ENCODE peak calls at places on chromosomes 1 and 21, in eight cellular contexts. C is CD8-positive, alpha-beta T cell; H is activated CD8-positive, alpha-beta T cell treated with anti-CD3 and anti-CD28 coated beads for 36 hours; Q is lower lobe of right lung; R is AG04449; V is AG10803; K is suprapubic skin; T is activated B cell treated with CpG ODN at 0.5 μM for 24 hours. W is an unnamed sample.
A peak's percentile ranks its signal among the peaks of the same experiment; 100 is the strongest.

GRCh38 chr1:79198841-79199240 is 192.3 kb upstream of the ADGRL4 start:
- DNase-seq in K (no peak), V (peak; percentile 44), R (no peak), C (no peak), T (no peak), Q (no peak), H (no peak), W (no peak)

GRCh38 chr1:236844499-236845271 is 49.6 kb downstream of the MTR start:
- DNase-seq in C (no peak), V (peak; percentile 62), T (no peak), H (no peak), Q (no peak), K (no peak), R (peak; percentile 40), W (no peak)

GRCh38 chr1:57060451-57060850 is 94.6 kb upstream of the C8B start:
- DNase-seq in R (no peak), K (no peak), T (no peak), V (no peak), Q (no peak), C (no peak), H (no peak), W (no peak)

GRCh38 chr1:189899686-189900495 is 577.8 kb downstream of the BRINP3 start:
- DNase-seq in K (no peak), T (no peak), H (no peak), R (no peak), C (no peak), V (no peak), Q (no peak), W (no peak)

GRCh38 chr1:240683576-240683975 is 71.6 kb upstream of the GREM2 start:
- DNase-seq in K (peak; percentile 74), T (no peak), C (no peak), H (no peak), Q (no peak), R (no peak), V (peak; percentile 98), W (no peak)

GRCh38 chr1:156896490-156897033 is 3.0 kb downstream of the PEAR1 start:
- DNase-seq in H (no peak), Q (peak; percentile 45), T (no peak), R (peak; percentile 72), K (no peak), C (no peak), V (peak; percentile 94), W (peak; percentile 86)

GRCh38 chr1:14946567-14947285 is 206.8 kb upstream of the TMEM51 start:
- DNase-seq in Q (no peak), R (no peak), V (peak; percentile 84), K (no peak), H (no peak), C (no peak), T (no peak), W (no peak)

GRCh38 chr1:11289064-11289463 is 16.1 kb downstream of the UBIAD1 start:
- DNase-seq in C (no peak), Q (no peak), H (no peak), V (no peak), R (no peak), T (no peak), K (no peak), W (no peak)

GRCh38 chr1:20400341-20401177 is 85.5 kb downstream of the CAMK2N1 start:
- DNase-seq in C (no peak), Q (no peak), R (no peak), H (no peak), V (peak; percentile 20), T (no peak), K (no peak), W (peak; percentile 75)

GRCh38 chr1:221543529-221544120 is 198.3 kb downstream of the DUSP10 start:
- DNase-seq in C (no peak), K (no peak), R (no peak), V (peak; percentile 53), Q (no peak), H (no peak), T (no peak), W (no peak)

DNA sequence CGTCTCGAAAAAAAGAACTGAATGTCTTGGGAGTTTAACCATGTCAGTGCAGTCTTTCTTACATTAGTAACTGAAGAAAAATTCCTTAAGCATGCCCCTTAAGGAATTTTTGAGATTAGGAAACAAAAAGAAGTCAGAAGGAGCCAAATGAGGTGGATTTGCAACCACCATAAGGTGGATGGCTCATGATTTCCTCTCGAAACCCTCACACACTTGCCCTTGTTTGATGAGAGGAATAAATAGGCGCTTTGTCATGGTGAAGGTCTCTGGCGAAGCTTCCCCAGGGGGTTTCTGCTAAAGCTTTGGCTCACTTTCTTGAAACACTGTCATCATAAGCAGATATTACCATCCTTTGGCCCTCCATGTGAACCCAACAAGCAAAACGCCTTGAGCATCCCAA is 68.2 kb downstream of the POFUT2 start:
- DNase-seq in R (no peak), H (no peak), V (peak; percentile 21), T (no peak), C (no peak), Q (no peak), K (no peak), W (no peak)
- TF ChIP-seq CTCF in R (no peak), H (no peak), V (no peak), T (no peak), C (no peak), Q (no peak), K (no peak), W (no peak)

GRCh38 chr1:26539722-26540121 is 10.2 kb downstream of the RPS6KA1 start:
- DNase-seq in K (no peak), T (no peak), H (no peak), R (no peak), V (no peak), C (no peak), Q (no peak), W (no peak)

GRCh38 chr1:26536081-26536480 is 6.5 kb downstream of the RPS6KA1 start:
- DNase-seq in Q (no peak), T (no peak), V (no peak), K (no peak), H (no peak), C (no peak), R (no peak), W (no peak)

GRCh38 chr1:26536521-26536920 is 7.0 kb downstream of the RPS6KA1 start:
- DNase-seq in H (no peak), R (no peak), V (no peak), K (no peak), C (no peak), Q (no peak), T (no peak), W (no peak)

GRCh38 chr1:26538480-26539412 is 9.2 kb downstream of the RPS6KA1 start:
- DNase-seq in R (no peak), K (no peak), C (no peak), V (peak; percentile 29), Q (peak; percentile 73), T (no peak), H (peak; percentile 73), W (no peak)

GRCh38 chr1:26537951-26538352 is 8.4 kb downstream of the RPS6KA1 start:
- DNase-seq in V (peak; percentile 9), C (no peak), T (no peak), H (peak; percentile 33), K (no peak), Q (peak; percentile 63), R (no peak), W (no peak)
- TF ChIP-seq CTCF in V (peak; percentile 27), C (no peak), T (no peak), H (no peak), K (no peak), Q (no peak), R (peak; percentile 40), W (peak; percentile 49)

GRCh38 chr1:1401457-1402010 is 2.4 kb upstream of the CCNL2 start:
- DNase-seq in R (no peak), C (no peak), H (no peak), T (no peak), V (no peak), K (no peak), Q (no peak), W (no peak)

GRCh38 chr1:1403543-1404112 is 3.5 kb downstream of the MRPL20 start:
- DNase-seq in H (no peak), C (no peak), T (no peak), Q (no peak), V (no peak), K (no peak), R (no peak), W (no peak)

GRCh38 chr1:1400576-1401456 is 1.7 kb upstream of the CCNL2 start:
- DNase-seq in H (no peak), K (no peak), R (no peak), C (no peak), T (no peak), Q (no peak), V (peak; percentile 13), W (peak; percentile 83)

GRCh38 chr1:1399870-1400575 is 888 bp upstream of the CCNL2 start:
- DNase-seq in C (no peak), T (no peak), K (no peak), V (peak; percentile 20), Q (no peak), R (no peak), H (peak; percentile 31), W (peak; percentile 87)

DNA sequence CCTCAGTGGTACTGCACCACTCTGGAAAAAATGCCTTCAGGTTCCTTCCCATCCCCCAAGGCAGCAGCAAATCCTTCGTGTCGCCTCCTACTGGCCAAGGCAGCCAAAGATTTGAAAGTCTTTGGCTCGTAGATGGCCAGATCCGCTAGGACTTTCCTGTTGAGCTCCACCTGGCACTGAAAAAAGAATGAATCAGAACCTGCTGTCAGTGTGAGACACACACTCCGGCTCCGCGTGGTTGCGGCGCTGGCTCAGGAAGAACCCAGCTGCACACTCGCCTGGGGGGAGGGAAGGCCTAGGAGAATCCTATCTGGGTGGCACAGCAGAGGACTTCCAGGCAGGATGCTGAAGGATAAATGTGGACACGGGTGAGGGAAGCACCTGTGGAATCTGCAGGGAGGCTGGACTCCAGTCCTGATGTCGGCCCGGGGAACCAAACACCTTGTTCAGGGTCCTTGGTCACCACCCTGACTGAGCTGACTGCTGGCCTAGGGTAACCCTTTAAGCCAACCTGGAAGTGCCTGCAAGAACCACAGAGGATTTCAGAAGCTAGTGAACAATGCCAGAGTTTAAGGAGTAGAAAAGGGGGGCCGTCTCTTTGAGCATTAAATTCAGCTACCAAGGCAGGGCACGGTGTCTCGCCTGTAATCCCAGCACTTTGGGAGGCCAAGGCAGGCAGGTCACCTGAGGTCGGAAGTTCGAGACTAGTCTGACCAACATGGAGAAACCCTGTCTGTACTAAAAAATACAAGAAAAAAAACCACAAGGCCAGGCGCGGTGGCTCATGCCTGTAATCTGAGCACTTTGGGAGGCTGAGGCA is 3.2 kb upstream of the CCNL2 start:
- DNase-seq in V (peak; percentile 57), K (no peak), Q (no peak), T (no peak), C (no peak), H (peak; percentile 59), R (no peak), W (no peak)
- TF ChIP-seq CTCF in V (peak; percentile 72), K (peak; percentile 4), Q (peak; percentile 39), T (no peak), C (no peak), H (peak; percentile 63), R (peak; percentile 63), W (peak; percentile 79)

DNA sequence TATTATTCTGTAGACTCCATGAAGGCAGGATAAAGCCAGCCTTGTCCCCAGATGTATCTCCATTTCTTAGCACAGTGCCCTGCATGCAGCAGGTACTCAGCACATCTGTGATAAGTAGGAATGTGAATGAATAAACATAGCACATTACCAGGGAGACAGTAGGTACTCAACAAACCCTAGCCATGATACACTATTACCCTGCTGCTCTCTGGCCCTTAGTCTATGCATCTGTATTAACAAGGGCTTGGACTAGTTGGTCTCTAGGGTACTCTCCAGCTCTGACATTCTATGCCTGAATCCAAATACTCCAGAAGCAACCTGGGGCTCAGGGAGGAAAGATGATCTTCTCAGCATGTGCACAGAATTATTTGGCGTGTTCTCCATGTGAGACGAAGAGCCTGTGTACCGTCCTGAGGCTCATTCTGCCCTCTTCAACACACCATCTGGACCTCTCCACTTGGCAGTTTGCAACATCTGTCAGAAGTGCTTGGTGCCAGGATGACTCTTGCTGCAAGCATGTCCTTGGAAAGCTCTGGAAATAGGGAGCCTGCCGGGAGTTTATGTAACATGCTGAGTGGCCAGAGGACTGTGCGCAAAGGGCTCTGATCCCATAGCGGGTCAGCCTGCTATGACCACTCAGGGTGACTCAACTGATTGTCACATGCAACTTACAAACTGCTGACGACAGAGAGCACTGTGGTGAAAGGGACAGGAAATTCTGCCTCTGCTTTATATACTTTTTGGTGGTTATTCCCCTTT is 228.2 kb upstream of the USP24 start:
- DNase-seq in T (no peak), R (peak; percentile 92), K (peak; percentile 94), Q (peak; percentile 59), C (no peak), V (peak; percentile 100), H (no peak), W (no peak)
- TF ChIP-seq CTCF in T (no peak), R (no peak), K (no peak), Q (no peak), C (no peak), V (peak; percentile 21), H (no peak), W (peak; percentile 67)

W was measured in chondrocyte.